ENCODE peak calls at places on chromosomes 13 and 19, in five cellular contexts. O is progenitor cell of endocrine pancreas, B is mucosa of descending colon, I is AG10803, V is left ventricle myocardium inferior. N is an unnamed sample.

GRCh38 chr13:114115191-114115671 is 17.2 kb downstream of the RASA3 start:
- DNase-seq in B (peak), O (no peak), V (no peak), I (peak), N (peak)

GRCh38 chr13:89982406-89983085 is 1364.9 kb upstream of the MIR17HG start:
- DNase-seq in O (no peak), I (peak), V (no peak), B (no peak), N (peak)

GRCh38 chr19:19463348-19464117 is 51.8 kb downstream of the TSSK6 start:
- DNase-seq in O (no peak), B (no peak), I (peak), V (no peak), N (peak)

GRCh38 chr19:41531438-41532311 is 44.3 kb upstream of the CEACAM21 start:
- DNase-seq in B (peak), O (no peak), V (peak), I (peak), N (peak)

GRCh38 chr13:77034883-77035282 is 7.9 kb upstream of the FBXL3 start:
- DNase-seq in I (peak), V (no peak), B (no peak), O (no peak), N (no peak)

GRCh38 chr13:21113851-21114306 is 52.5 kb upstream of the LATS2 start:
- DNase-seq in O (no peak), V (no peak), B (no peak), I (no peak), N (no peak)

GRCh38 chr19:18932216-18932841 is 8.7 kb downstream of the HOMER3 start:
- DNase-seq in V (peak), O (peak), B (peak), I (peak), N (peak)

GRCh38 chr13:46860734-46861133 is 36.1 kb downstream of the HTR2A start:
- DNase-seq in I (peak), V (no peak), B (no peak), O (no peak), N (no peak)

GRCh38 chr13:80255946-80256345 is 85.0 kb downstream of the SPRY2 start:
- DNase-seq in B (no peak), O (no peak), I (no peak), V (no peak), N (no peak)

GRCh38 chr13:103772576-103772975 is 706.4 kb upstream of the SLC10A2 start:
- DNase-seq in O (no peak), V (no peak), I (no peak), B (no peak), N (no peak)
- TF ChIP-seq CTCF in O (peak), V (no peak), I (no peak), B (no peak), N (no peak)

GRCh38 chr19:30665449-30665848 is 293.3 kb downstream of the ZNF536 start:
- DNase-seq in B (no peak), V (no peak), I (no peak), O (no peak), N (no peak)

GRCh38 chr19:30662211-30662861 is 290.2 kb downstream of the ZNF536 start:
- DNase-seq in I (peak), O (no peak), B (peak), V (no peak), N (peak)

GRCh38 chr19:30666301-30666803 is 294.2 kb downstream of the ZNF536 start:
- DNase-seq in O (peak), I (peak), V (no peak), B (peak), N (peak)

GRCh38 chr19:30667227-30667626 is 295.0 kb downstream of the ZNF536 start:
- DNase-seq in V (no peak), O (no peak), B (no peak), I (no peak), N (no peak)

DNA sequence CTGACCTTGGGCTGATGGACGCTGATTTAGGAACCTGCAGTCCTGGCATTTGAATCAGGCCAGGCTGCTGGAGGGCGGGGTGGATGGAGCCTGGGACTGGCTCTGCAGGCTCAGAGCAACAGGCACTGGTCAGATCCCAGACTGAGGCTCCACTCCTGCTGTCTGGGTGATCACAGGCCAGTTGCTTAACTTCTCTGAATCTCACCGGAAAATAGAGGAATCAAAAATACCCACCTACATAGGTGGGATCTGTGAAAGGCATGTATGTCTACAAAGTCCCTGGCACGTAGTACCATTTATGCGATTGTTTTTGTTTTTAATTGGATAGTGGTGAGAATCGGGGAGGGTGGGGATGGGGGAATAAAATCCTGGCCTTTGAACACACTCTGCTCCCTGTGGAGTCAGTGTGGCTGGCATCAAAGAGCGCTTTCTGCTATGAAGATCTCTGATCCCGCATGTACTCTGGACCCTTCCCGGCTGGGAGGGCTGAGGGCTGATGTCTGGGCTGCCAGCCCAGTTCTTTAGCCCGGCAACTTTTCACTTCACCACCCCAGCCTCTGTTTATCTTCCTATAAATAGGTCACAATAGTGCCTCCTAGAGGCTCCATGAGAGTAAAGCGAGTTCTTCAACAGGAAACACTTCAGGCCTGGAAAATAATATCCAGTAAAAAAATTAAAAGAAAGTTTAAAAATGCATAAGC is 292.3 kb downstream of the ZNF536 start:
- DNase-seq in O (no peak), I (peak), B (no peak), V (peak), N (peak)
- TF ChIP-seq CTCF in O (peak), I (peak), B (no peak), V (peak), N (no peak)

GRCh38 chr13:22866221-22866620 is 314.6 kb upstream of the SGCG start:
- DNase-seq in I (no peak), V (no peak), O (no peak), B (no peak), N (no peak)
- TF ChIP-seq CTCF in I (no peak), V (no peak), O (no peak), B (no peak), N (no peak)

DNA sequence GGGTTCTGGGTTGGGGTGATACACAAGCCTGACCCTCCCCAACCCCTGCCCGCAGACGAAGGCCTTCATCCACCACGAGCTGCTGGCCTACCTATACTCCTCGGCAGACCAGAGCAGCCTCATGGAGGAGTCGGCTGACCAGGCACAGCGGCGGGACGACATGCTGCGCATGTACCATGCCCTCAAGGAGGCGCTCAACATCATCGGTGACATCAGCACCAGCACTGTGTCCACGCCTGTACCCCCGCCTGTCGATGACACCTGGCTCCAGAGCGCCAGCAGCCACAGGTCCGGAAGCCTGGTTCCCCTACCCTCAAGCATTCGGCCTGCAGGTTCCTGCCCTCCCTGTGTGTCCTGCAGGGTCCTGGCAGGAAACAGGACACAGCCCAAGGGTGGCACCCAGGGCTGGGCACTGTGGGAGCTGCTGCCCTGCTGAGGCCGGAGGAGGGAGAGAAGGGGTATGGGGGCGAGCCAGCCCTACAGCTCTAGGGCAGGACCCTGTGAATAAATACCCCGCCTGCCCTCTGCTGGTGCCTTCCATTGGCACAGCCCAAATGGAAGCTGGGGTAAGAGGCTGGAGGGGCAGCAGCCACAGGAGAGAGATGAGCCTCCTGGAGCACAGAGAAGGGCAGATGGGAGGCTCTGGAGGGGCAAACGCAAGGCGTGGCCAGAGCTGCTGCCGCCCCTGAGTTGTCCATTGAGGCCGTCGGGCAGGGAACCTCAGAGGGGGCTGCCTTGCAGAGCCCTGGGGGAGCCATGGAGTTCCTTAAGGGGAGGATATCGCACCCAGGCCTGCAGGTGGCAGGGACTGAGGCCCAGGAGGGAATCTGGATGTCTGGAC is 6.8 kb downstream of the TMED1 start:
- DNase-seq in V (no peak), I (no peak), O (no peak), B (no peak), N (no peak)
- TF ChIP-seq CTCF in V (no peak), I (no peak), O (no peak), B (no peak), N (peak)

GRCh38 chr19:49809987-49810389 is 3.1 kb downstream of the FUZ start:
- DNase-seq in V (no peak), I (no peak), B (no peak), O (no peak), N (no peak)

GRCh38 chr19:49808762-49809154 is 4.3 kb downstream of the FUZ start:
- DNase-seq in O (peak), V (peak), B (peak), I (peak), N (peak)

GRCh38 chr19:49811328-49811727 is 1.8 kb downstream of the FUZ start:
- DNase-seq in I (no peak), B (no peak), V (no peak), O (no peak), N (no peak)

GRCh38 chr19:49807888-49808675 is 5.0 kb downstream of the FUZ start:
- DNase-seq in O (no peak), B (no peak), V (no peak), I (no peak), N (no peak)

DNA sequence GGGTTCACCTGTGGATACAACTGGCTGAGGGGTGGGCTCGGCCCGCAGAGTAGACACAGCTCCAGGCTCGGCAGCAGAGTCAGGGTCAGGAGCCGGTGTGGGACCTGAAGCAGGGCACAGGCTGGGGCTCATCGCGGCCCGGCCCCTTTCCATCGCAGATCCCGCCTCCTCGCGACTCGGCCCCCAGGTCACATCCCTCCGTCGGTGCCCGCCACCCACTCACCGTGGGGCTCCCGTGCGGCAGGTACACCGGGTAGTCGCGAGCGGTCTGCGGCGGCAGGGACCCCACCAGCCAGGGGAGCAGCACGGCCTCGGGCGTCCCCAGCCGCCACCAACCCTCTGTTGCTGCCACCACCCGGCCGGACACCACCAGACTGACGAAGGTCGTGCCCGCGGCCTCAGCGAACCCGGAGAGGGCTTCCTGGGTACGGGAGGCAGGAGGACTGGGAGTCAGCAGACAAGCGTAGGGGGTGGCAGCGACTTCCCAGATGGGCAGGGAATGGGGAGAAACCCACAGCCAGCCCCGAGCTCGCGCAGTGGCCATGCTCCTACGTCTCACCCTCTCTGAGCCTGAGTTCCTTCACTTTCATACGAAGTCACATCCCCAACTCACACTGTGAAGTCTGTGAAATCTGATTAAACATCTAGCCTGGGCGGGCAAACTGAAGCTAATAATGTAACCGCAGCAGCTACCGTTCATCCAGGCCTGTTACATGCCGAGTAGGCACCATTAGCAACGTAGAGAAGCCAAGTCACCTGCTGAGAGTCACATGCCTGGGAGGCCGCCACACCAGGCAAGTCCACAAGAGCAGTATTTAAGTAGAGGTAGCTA is 3.7 kb downstream of the FUZ start:
- DNase-seq in B (peak), I (peak), O (peak), V (peak), N (peak)
- TF ChIP-seq CTCF in B (no peak), I (no peak), O (peak), V (no peak), N (no peak)

DNA sequence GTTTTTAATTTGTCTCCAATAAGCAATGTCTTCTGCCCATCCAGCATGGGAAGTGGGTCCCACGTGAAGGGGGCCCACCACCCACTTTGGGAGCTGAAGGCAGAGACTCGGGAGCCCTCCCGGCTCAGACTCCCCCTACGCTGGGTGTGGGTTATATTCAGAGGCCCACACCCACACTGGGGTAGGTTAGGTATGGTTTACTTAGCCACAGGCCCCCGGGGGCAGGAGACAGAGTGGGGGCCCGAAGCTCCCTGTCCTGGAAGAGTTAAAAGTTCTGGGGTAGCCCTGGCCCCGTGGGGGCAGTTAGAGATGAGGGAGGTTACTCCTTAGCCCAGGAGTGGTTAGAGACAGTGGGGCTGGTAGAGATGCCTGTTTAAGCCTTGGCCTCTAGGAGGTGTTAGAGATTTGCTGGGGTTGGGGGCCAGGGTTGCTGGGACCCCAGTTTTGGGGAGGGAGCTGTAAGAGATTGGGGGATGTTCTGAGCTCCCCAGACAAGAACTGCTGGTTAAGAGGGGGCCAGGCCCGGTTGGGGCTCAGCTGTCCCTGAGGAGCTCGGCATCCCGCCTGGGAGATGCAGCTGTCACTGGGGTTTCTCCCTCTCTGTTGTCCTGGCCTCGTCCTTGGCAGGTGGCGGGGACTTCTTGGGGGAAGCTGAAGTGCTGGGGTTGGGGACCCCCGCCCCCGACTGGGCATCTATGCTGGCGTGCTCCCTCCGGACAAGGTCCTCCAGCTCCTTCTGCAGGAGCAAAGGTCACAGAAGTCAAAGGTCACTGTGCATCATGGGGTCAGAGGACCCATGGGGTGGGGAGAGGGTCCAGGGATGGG is 712 bp upstream of the RINL start:
- DNase-seq in I (no peak), V (no peak), O (no peak), B (no peak), N (no peak)
- TF ChIP-seq CTCF in I (no peak), V (no peak), O (no peak), B (no peak), N (no peak)